ENCODE peak calls at places on chromosomes 13 and 19, in five cellular contexts. One of them, this sample, is unnamed.

GRCh38 chr13:98134901-98135300 is 8.0 kb upstream of the FARP1 start:
- DNase-seq in fibroblast of lung: no peak
- DNase-seq in IMR-90: no peak
- DNase-seq in heart left ventricle: no peak
- DNase-seq in left lung: no peak
- DNase-seq in this sample: no peak

GRCh38 chr19:45515807-45516401 is 8.6 kb downstream of the VASP start:
- DNase-seq in IMR-90: no peak
- DNase-seq in heart left ventricle: no peak
- DNase-seq in left lung: peak
- DNase-seq in fibroblast of lung: no peak
- DNase-seq in this sample: no peak

GRCh38 chr19:1019980-1020867 is 699 bp downstream of the TMEM259 start:
- DNase-seq in left lung: peak
- DNase-seq in IMR-90: no peak
- DNase-seq in fibroblast of lung: no peak
- DNase-seq in heart left ventricle: no peak
- DNase-seq in this sample: no peak

GRCh38 chr13:27927444-27928352 is 7.9 kb downstream of the PDX1 start:
- DNase-seq in IMR-90: no peak
- DNase-seq in heart left ventricle: no peak
- DNase-seq in fibroblast of lung: no peak
- DNase-seq in left lung: no peak
- DNase-seq in this sample: no peak

GRCh38 chr19:4988770-4989251 is 19.9 kb downstream of the KDM4B start:
- DNase-seq in IMR-90: peak
- DNase-seq in left lung: no peak
- DNase-seq in heart left ventricle: no peak
- DNase-seq in fibroblast of lung: peak
- DNase-seq in this sample: peak

GRCh38 chr19:6528544-6529121 is 2.2 kb upstream of the TNFSF9 start:
- DNase-seq in left lung: peak
- DNase-seq in heart left ventricle: peak
- DNase-seq in fibroblast of lung: no peak
- DNase-seq in IMR-90: no peak
- DNase-seq in this sample: no peak

GRCh38 chr13:78609464-78610205 is 6.3 kb upstream of the POU4F1 start:
- DNase-seq in fibroblast of lung: peak
- DNase-seq in IMR-90: no peak
- DNase-seq in left lung: peak
- DNase-seq in heart left ventricle: no peak
- DNase-seq in this sample: no peak

GRCh38 chr19:12838182-12838890 is at the start of gene MAST1:
- DNase-seq in IMR-90: no peak
- DNase-seq in heart left ventricle: no peak
- DNase-seq in fibroblast of lung: no peak
- DNase-seq in left lung: peak
- DNase-seq in this sample: no peak

GRCh38 chr19:32339988-32340874 is 5.2 kb upstream of the ZNF507 start:
- DNase-seq in IMR-90: peak
- DNase-seq in heart left ventricle: peak
- DNase-seq in left lung: peak
- DNase-seq in fibroblast of lung: peak
- DNase-seq in this sample: peak

GRCh38 chr19:48501961-48502719 is 9.5 kb downstream of the LMTK3 start:
- DNase-seq in heart left ventricle: no peak
- DNase-seq in fibroblast of lung: no peak
- DNase-seq in left lung: peak
- DNase-seq in IMR-90: no peak
- DNase-seq in this sample: peak

GRCh38 chr13:102846261-102847015 is 606 bp downstream of the ERCC5 start:
- DNase-seq in fibroblast of lung: peak
- DNase-seq in heart left ventricle: peak
- DNase-seq in IMR-90: peak
- DNase-seq in left lung: peak
- DNase-seq in this sample: peak

GRCh38 chr13:51771418-51772104 is 32.4 kb downstream of the DHRS12 start:
- DNase-seq in fibroblast of lung: no peak
- DNase-seq in IMR-90: no peak
- DNase-seq in heart left ventricle: no peak
- DNase-seq in left lung: no peak
- DNase-seq in this sample: no peak
- TF ChIP-seq CTCF in fibroblast of lung: no peak
- TF ChIP-seq CTCF in IMR-90: no peak
- TF ChIP-seq CTCF in heart left ventricle: no peak
- TF ChIP-seq CTCF in left lung: no peak
- TF ChIP-seq CTCF in this sample: no peak

DNA sequence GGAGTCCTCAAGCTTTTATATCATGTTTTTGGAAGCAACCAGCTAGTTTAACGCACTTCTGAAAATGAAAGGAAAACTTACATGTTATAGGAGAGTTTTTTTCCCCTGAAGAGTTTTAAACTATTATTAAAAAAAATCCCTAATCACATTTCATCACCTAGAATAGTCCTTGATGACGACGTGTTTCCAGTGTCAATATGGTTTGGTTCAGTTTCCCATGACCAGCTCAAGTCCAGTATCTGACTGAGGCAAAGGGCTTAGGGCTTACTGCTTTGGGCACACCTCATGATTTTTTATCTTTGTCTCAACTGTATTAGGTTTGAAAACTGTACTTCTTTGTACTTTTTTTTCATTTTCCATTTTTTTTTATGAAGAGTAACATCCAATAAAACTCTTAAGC is 36.1 kb downstream of the URI1 start:
- DNase-seq in IMR-90: no peak
- DNase-seq in heart left ventricle: no peak
- DNase-seq in left lung: no peak
- DNase-seq in fibroblast of lung: no peak
- DNase-seq in this sample: peak
- H3K4me3 ChIP-seq in IMR-90: no peak
- H3K4me3 ChIP-seq in heart left ventricle: no peak
- H3K4me3 ChIP-seq in left lung: no peak
- H3K4me3 ChIP-seq in fibroblast of lung: peak
- H3K4me3 ChIP-seq in this sample: no peak

GRCh38 chr19:3879656-3880055 is 829 bp upstream of the ATCAY start:
- DNase-seq in left lung: no peak
- DNase-seq in fibroblast of lung: no peak
- DNase-seq in IMR-90: no peak
- DNase-seq in heart left ventricle: no peak
- DNase-seq in this sample: no peak
- TF ChIP-seq CTCF in left lung: no peak
- TF ChIP-seq CTCF in fibroblast of lung: no peak
- TF ChIP-seq CTCF in IMR-90: no peak
- TF ChIP-seq CTCF in heart left ventricle: no peak
- TF ChIP-seq CTCF in this sample: no peak

GRCh38 chr13:36912983-36913382 is 7.1 kb downstream of the SMAD9 start:
- DNase-seq in IMR-90: peak
- DNase-seq in left lung: no peak
- DNase-seq in fibroblast of lung: no peak
- DNase-seq in heart left ventricle: no peak
- DNase-seq in this sample: no peak
- H3K4me3 ChIP-seq in IMR-90: no peak
- H3K4me3 ChIP-seq in left lung: no peak
- H3K4me3 ChIP-seq in fibroblast of lung: no peak
- H3K4me3 ChIP-seq in heart left ventricle: no peak
- H3K4me3 ChIP-seq in this sample: no peak

GRCh38 chr19:29886535-29886934 is 55.5 kb upstream of the URI1 start:
- DNase-seq in fibroblast of lung: no peak
- DNase-seq in heart left ventricle: no peak
- DNase-seq in IMR-90: no peak
- DNase-seq in left lung: no peak
- DNase-seq in this sample: no peak

GRCh38 chr19:29884466-29884865 is 57.6 kb upstream of the URI1 start:
- DNase-seq in fibroblast of lung: no peak
- DNase-seq in IMR-90: no peak
- DNase-seq in left lung: no peak
- DNase-seq in heart left ventricle: no peak
- DNase-seq in this sample: no peak

GRCh38 chr19:29889702-29890101 is 52.3 kb upstream of the URI1 start:
- DNase-seq in fibroblast of lung: no peak
- DNase-seq in left lung: no peak
- DNase-seq in heart left ventricle: no peak
- DNase-seq in IMR-90: no peak
- DNase-seq in this sample: no peak

GRCh38 chr19:29890392-29890791 is 51.6 kb upstream of the URI1 start:
- DNase-seq in fibroblast of lung: no peak
- DNase-seq in left lung: no peak
- DNase-seq in IMR-90: no peak
- DNase-seq in heart left ventricle: no peak
- DNase-seq in this sample: no peak

DNA sequence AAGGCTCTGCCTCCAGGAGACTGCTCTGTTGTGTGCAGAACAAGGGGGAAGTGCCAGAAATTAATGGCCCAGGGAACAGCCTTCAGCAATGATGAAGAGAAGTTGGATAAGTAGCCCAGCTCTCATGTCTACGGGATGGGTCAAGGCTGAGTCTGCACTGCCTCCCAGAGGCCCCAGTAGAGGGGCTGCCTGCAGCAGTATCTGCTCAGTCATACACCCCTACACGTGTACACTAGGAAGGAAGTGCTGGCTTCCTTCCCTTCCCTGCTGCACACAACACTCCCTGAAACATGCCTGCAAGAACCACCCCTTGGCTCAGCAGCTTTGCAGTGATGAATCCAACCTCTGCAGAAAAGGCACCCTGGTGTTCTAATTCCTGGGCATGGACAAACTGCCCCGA is 54.5 kb upstream of the URI1 start:
- DNase-seq in IMR-90: peak
- DNase-seq in heart left ventricle: no peak
- DNase-seq in left lung: no peak
- DNase-seq in fibroblast of lung: no peak
- DNase-seq in this sample: no peak
- TF ChIP-seq CTCF in IMR-90: no peak
- TF ChIP-seq CTCF in heart left ventricle: no peak
- TF ChIP-seq CTCF in left lung: no peak
- TF ChIP-seq CTCF in fibroblast of lung: no peak
- TF ChIP-seq CTCF in this sample: no peak

GRCh38 chr19:55649579-55650557 is 1.9 kb downstream of the CCDC106 start:
- DNase-seq in heart left ventricle: no peak
- DNase-seq in left lung: peak
- DNase-seq in fibroblast of lung: no peak
- DNase-seq in IMR-90: no peak
- DNase-seq in this sample: no peak
- H3K4me3 ChIP-seq in heart left ventricle: peak
- H3K4me3 ChIP-seq in left lung: no peak
- H3K4me3 ChIP-seq in fibroblast of lung: no peak
- H3K4me3 ChIP-seq in IMR-90: no peak
- H3K4me3 ChIP-seq in this sample: no peak

GRCh38 chr13:71395053-71395452 is 472.0 kb downstream of the DACH1 start:
- DNase-seq in fibroblast of lung: no peak
- DNase-seq in left lung: no peak
- DNase-seq in heart left ventricle: no peak
- DNase-seq in IMR-90: no peak
- DNase-seq in this sample: no peak
- TF ChIP-seq CTCF in fibroblast of lung: no peak
- TF ChIP-seq CTCF in left lung: no peak
- TF ChIP-seq CTCF in heart left ventricle: no peak
- TF ChIP-seq CTCF in IMR-90: no peak
- TF ChIP-seq CTCF in this sample: no peak

This sample was measured in fibroblast of mammary gland.